ENCODE peak calls at places on chromosome 18, in eight cellular contexts. C, T, Y, J, U, E, N and L are unnamed samples.

GRCh38 chr18:48915621-48916425 is 34.9 kb downstream of the SMAD7 start:
- DNase-seq in N (no peak), U (no peak), T (no peak), J (peak; percentile 32), C (no peak), E (no peak), Y (no peak), L (no peak)

GRCh38 chr18:57846258-57846657 is 43.1 kb upstream of the ATP8B1 start:
- DNase-seq in N (no peak), C (no peak), U (no peak), Y (no peak), E (no peak), J (peak; percentile 88), T (no peak), L (peak; percentile 68)

GRCh38 chr18:36572135-36572856 is 256.5 kb downstream of the TPGS2 start:
- DNase-seq in U (no peak), C (peak; percentile 71), T (peak; percentile 55), N (no peak), J (peak; percentile 49), E (peak; percentile 72), Y (no peak), L (no peak)

GRCh38 chr18:63350230-63350629 is 16.8 kb downstream of the KDSR start:
- DNase-seq in E (no peak), J (no peak), Y (no peak), N (no peak), T (no peak), U (no peak), C (no peak), L (no peak)

GRCh38 chr18:35470440-35470839 is 27.3 kb downstream of the INO80C start:
- DNase-seq in Y (no peak), J (no peak), E (no peak), N (peak; percentile 50), T (peak; percentile 47), C (no peak), U (no peak), L (no peak)

GRCh38 chr18:23667114-23667513 is 4.4 kb upstream of the ANKRD29 start:
- DNase-seq in U (no peak), T (no peak), J (no peak), N (no peak), E (no peak), Y (no peak), C (no peak), L (no peak)

GRCh38 chr18:36724169-36724568 is 104.6 kb downstream of the TPGS2 start:
- DNase-seq in T (no peak), Y (no peak), N (no peak), E (no peak), C (no peak), J (no peak), U (no peak), L (no peak)

GRCh38 chr18:31419457-31419932 is 28.0 kb upstream of the DSG3 start:
- DNase-seq in T (no peak), U (no peak), Y (no peak), C (no peak), J (no peak), E (no peak), N (no peak), L (no peak)

GRCh38 chr18:43934322-43935050 is 657.2 kb upstream of the SYT4 start:
- DNase-seq in Y (no peak), T (no peak), U (no peak), N (no peak), J (no peak), E (no peak), C (no peak), L (no peak)

GRCh38 chr18:32803571-32803970 is 30.7 kb upstream of the KLHL14 start:
- DNase-seq in T (peak; percentile 28), N (no peak), C (no peak), E (no peak), J (no peak), U (peak; percentile 45), Y (no peak), L (no peak)

GRCh38 chr18:34461266-34461665 is 236.6 kb upstream of the NOL4 start:
- DNase-seq in Y (no peak), J (no peak), N (no peak), T (no peak), C (no peak), U (no peak), E (no peak), L (no peak)

GRCh38 chr18:23779696-23780303 is 90.5 kb downstream of the LAMA3 start:
- DNase-seq in N (no peak), J (peak; percentile 28), C (no peak), E (peak; percentile 35), T (no peak), Y (no peak), U (peak; percentile 23), L (peak; percentile 46)

GRCh38 chr18:40851014-40851429 is 1104.0 kb upstream of the PIK3C3 start:
- DNase-seq in N (no peak), T (no peak), Y (no peak), J (peak; percentile 54), U (peak; percentile 31), C (no peak), E (no peak), L (no peak)

GRCh38 chr18:43886341-43886740 is 609.1 kb upstream of the SYT4 start:
- DNase-seq in N (no peak), Y (no peak), J (no peak), E (no peak), T (no peak), U (no peak), C (no peak), L (peak; percentile 72)

GRCh38 chr18:56575819-56576663 is 62.4 kb downstream of the TXNL1 start:
- DNase-seq in Y (no peak), U (no peak), C (no peak), J (peak; percentile 71), N (no peak), T (no peak), E (peak; percentile 76), L (peak; percentile 46)

GRCh38 chr18:76421291-76422078 is 73.6 kb downstream of the ZNF516 start:
- DNase-seq in N (no peak), C (no peak), T (no peak), E (no peak), U (no peak), J (no peak), Y (no peak), L (peak; percentile 59)

GRCh38 chr18:50142441-50143120 is 52.4 kb downstream of the MYO5B start:
- DNase-seq in U (no peak), J (no peak), T (no peak), C (no peak), N (no peak), Y (no peak), E (no peak), L (no peak)

DNA sequence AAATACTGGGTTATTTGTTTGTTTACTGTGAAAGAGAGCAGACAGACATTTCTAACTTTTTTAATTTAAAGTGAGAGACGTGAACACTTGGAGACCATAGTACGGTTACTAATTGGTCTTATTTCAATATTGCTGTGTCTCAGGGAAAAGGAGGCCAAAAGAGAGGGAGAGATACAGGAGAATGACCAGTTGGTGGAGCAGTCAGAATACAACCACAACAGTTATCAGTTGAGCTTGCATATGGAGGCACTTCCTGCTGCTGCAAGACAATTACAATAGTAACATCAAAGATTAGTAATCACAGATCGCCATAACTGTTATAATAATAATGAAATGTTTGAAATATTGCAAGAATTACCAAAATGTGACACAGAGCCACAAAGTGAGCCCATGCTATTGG is 58.2 kb downstream of the TWSG1 start:
- DNase-seq in Y (no peak), U (no peak), J (no peak), T (no peak), C (no peak), N (no peak), E (no peak), L (no peak)
- TF ChIP-seq CTCF in Y (no peak), U (no peak), J (no peak), T (peak; percentile 31), C (no peak), N (no peak), E (peak; percentile 26), L (no peak)

GRCh38 chr18:70322928-70323327 is 34.1 kb downstream of the SOCS6 start:
- DNase-seq in U (peak; percentile 65), J (peak; percentile 65), Y (no peak), T (no peak), N (no peak), C (no peak), E (no peak), L (peak; percentile 73)
- TF ChIP-seq CTCF in U (no peak), J (no peak), Y (no peak), T (no peak), N (no peak), C (no peak), E (no peak), L (no peak)

DNA sequence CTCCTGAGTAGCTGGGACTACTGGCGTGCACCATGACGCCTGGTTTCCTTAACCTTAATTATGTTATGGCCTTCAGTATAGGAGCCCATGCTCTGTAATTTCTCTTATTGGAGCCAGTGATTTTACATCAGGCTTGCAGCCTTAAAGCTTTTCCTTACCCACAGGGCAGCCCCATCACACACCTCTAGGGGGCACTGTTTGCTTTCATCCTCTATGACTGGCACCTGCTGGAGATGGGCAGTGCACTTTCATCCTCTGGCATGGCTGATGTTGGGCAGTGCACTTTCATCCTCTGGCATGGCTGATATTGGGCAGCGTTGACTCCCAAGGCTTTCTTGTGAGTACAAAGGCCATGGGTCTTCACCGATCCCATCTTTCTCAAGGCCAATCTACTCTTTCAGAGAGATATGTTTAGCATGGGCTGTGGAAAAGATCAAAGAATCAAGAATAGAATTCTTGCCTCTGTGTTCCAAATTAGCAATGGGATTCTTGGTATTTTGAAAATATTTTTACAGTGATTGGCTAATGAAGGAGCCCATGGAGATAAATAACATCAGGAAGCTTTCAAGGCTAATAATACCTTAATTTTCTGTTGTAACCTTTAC is 80.7 kb upstream of the MEX3C start:
- DNase-seq in J (no peak), C (no peak), E (peak; percentile 83), U (no peak), N (peak; percentile 70), Y (no peak), T (peak; percentile 81), L (no peak)
- TF ChIP-seq CTCF in J (peak; percentile 11), C (no peak), E (peak; percentile 97), U (peak; percentile 75), N (peak; percentile 51), Y (peak; percentile 40), T (peak; percentile 94), L (peak; percentile 15)

GRCh38 chr18:46098616-46098933 is 479 bp upstream of the ATP5F1A start:
- DNase-seq in C (no peak), N (no peak), J (no peak), U (no peak), T (peak; percentile 99), Y (no peak), E (no peak), L (peak; percentile 23)

GRCh38 chr18:46099463-46099862 is 1.4 kb upstream of the ATP5F1A start:
- DNase-seq in U (no peak), C (no peak), T (no peak), Y (no peak), N (no peak), J (no peak), E (no peak), L (no peak)

GRCh38 chr18:46097378-46097852 is 681 bp downstream of the ATP5F1A start:
- DNase-seq in C (no peak), N (no peak), Y (no peak), U (no peak), J (no peak), T (no peak), E (no peak), L (no peak)

GRCh38 chr18:46096651-46097300 is 1.3 kb downstream of the ATP5F1A start:
- DNase-seq in N (no peak), Y (no peak), J (no peak), U (no peak), C (no peak), T (peak; percentile 61), E (no peak), L (peak; percentile 34)

GRCh38 chr18:46097853-46098615 is at the start of gene ATP5F1A:
- DNase-seq in C (peak; percentile 83), E (peak; percentile 90), J (peak; percentile 77), U (peak; percentile 39), Y (peak; percentile 89), N (peak; percentile 92), T (peak; percentile 95), L (peak; percentile 89)
- TF ChIP-seq CTCF in C (no peak), E (no peak), J (peak; percentile 5), U (peak; percentile 3), Y (no peak), N (no peak), T (peak; percentile 29), L (no peak)